ENCODE peak calls at places on chromosomes 4 and X, in six cellular contexts. One of them, this sample, is unnamed.

GRCh38 chr4:138938371-138938699 is 77.2 kb upstream of the NOCT start:
- DNase-seq in K562: peak
- DNase-seq in HCT116: peak
- DNase-seq in H1: no peak
- DNase-seq in GM12878: no peak
- DNase-seq in HepG2: peak
- DNase-seq in this sample: peak

GRCh38 chr4:28226962-28227361 is 1366.3 kb downstream of the STIM2 start:
- DNase-seq in GM12878: no peak
- DNase-seq in HepG2: no peak
- DNase-seq in HCT116: no peak
- DNase-seq in K562: no peak
- DNase-seq in H1: no peak
- DNase-seq in this sample: no peak

GRCh38 chrX:28847423-28847822 is 260.2 kb downstream of the IL1RAPL1 start:
- DNase-seq in HepG2: no peak
- DNase-seq in H1: no peak
- DNase-seq in K562: no peak
- DNase-seq in HCT116: peak
- DNase-seq in GM12878: no peak
- DNase-seq in this sample: no peak

GRCh38 chr4:182885738-182886077 is 31.5 kb downstream of the DCTD start:
- DNase-seq in HepG2: no peak
- DNase-seq in GM12878: no peak
- DNase-seq in HCT116: no peak
- DNase-seq in K562: no peak
- DNase-seq in H1: no peak
- DNase-seq in this sample: no peak

GRCh38 chrX:33204889-33205288 is 6.5 kb downstream of the DMD start:
- DNase-seq in HepG2: no peak
- DNase-seq in GM12878: no peak
- DNase-seq in HCT116: no peak
- DNase-seq in K562: no peak
- DNase-seq in H1: no peak
- DNase-seq in this sample: no peak

GRCh38 chr4:172900880-172901279 is 267.7 kb upstream of the GALNT7 start:
- DNase-seq in GM12878: no peak
- DNase-seq in HepG2: no peak
- DNase-seq in K562: no peak
- DNase-seq in H1: no peak
- DNase-seq in HCT116: no peak
- DNase-seq in this sample: no peak

GRCh38 chr4:74638689-74639088 is 155.6 kb downstream of the BTC start:
- DNase-seq in H1: no peak
- DNase-seq in K562: no peak
- DNase-seq in HCT116: no peak
- DNase-seq in HepG2: no peak
- DNase-seq in GM12878: no peak
- DNase-seq in this sample: no peak

GRCh38 chr4:148443550-148444295 is 1.5 kb upstream of the NR3C2 start:
- DNase-seq in HepG2: no peak
- DNase-seq in HCT116: no peak
- DNase-seq in GM12878: no peak
- DNase-seq in H1: no peak
- DNase-seq in K562: no peak
- DNase-seq in this sample: no peak

GRCh38 chr4:40232610-40233009 is 35.8 kb downstream of the RHOH start:
- DNase-seq in K562: no peak
- DNase-seq in HCT116: no peak
- DNase-seq in GM12878: no peak
- DNase-seq in HepG2: no peak
- DNase-seq in H1: no peak
- DNase-seq in this sample: no peak

GRCh38 chrX:151984328-151984727 is 9.9 kb upstream of the GABRE start:
- DNase-seq in HepG2: peak
- DNase-seq in GM12878: no peak
- DNase-seq in H1: no peak
- DNase-seq in HCT116: no peak
- DNase-seq in K562: no peak
- DNase-seq in this sample: no peak

GRCh38 chrX:120517936-120518335 is 42.8 kb downstream of the CUL4B start:
- DNase-seq in K562: no peak
- DNase-seq in H1: no peak
- DNase-seq in HCT116: no peak
- DNase-seq in GM12878: no peak
- DNase-seq in HepG2: no peak
- DNase-seq in this sample: no peak

GRCh38 chr4:79695848-79696247 is 287.8 kb upstream of the GK2 start:
- DNase-seq in GM12878: no peak
- DNase-seq in HepG2: no peak
- DNase-seq in H1: no peak
- DNase-seq in K562: no peak
- DNase-seq in HCT116: no peak
- DNase-seq in this sample: no peak

GRCh38 chr4:188984518-188984917 is 845.3 kb downstream of the TRIML1 start:
- DNase-seq in GM12878: no peak
- DNase-seq in K562: no peak
- DNase-seq in H1: no peak
- DNase-seq in HCT116: no peak
- DNase-seq in HepG2: no peak
- DNase-seq in this sample: no peak

GRCh38 chr4:82784615-82785247 is 13.9 kb downstream of the SCD5 start:
- DNase-seq in K562: no peak
- DNase-seq in HepG2: no peak
- DNase-seq in HCT116: no peak
- DNase-seq in H1: no peak
- DNase-seq in GM12878: no peak
- DNase-seq in this sample: no peak

DNA sequence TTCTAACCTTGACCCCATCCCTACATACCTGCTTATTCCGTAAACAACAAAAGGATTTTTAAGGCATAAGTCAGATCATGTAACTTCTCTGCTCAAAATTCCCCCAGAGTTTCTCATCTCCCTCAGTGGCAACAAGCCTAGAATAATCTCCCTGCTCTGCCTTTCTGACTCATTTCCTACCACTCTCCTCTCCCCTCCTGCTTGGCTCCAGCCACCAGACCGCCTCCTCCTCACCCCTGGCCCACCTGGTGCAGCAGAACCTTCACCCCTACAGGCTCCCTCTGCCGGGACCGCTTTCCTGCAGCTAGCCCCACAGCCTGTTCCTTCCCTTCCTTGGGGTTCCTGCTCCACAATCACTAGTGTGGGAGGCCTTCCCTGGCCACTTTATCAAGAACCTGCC is 32.1 kb downstream of the TSPAN5 start:
- DNase-seq in K562: no peak
- DNase-seq in HepG2: no peak
- DNase-seq in GM12878: no peak
- DNase-seq in HCT116: peak
- DNase-seq in H1: peak
- DNase-seq in this sample: no peak
- H3K9ac ChIP-seq in K562: no peak
- H3K9ac ChIP-seq in HepG2: no peak
- H3K9ac ChIP-seq in GM12878: no peak
- H3K9ac ChIP-seq in HCT116: peak
- H3K9ac ChIP-seq in H1: no peak
- H3K9ac ChIP-seq in this sample: no peak

GRCh38 chr4:164871673-164872072 is 5.3 kb upstream of the APELA start:
- DNase-seq in H1: no peak
- DNase-seq in HCT116: no peak
- DNase-seq in K562: no peak
- DNase-seq in GM12878: no peak
- DNase-seq in HepG2: no peak
- DNase-seq in this sample: no peak
- H3K4me3 ChIP-seq in H1: no peak
- H3K4me3 ChIP-seq in HCT116: no peak
- H3K4me3 ChIP-seq in K562: no peak
- H3K4me3 ChIP-seq in GM12878: no peak
- H3K4me3 ChIP-seq in HepG2: no peak
- H3K4me3 ChIP-seq in this sample: no peak

DNA sequence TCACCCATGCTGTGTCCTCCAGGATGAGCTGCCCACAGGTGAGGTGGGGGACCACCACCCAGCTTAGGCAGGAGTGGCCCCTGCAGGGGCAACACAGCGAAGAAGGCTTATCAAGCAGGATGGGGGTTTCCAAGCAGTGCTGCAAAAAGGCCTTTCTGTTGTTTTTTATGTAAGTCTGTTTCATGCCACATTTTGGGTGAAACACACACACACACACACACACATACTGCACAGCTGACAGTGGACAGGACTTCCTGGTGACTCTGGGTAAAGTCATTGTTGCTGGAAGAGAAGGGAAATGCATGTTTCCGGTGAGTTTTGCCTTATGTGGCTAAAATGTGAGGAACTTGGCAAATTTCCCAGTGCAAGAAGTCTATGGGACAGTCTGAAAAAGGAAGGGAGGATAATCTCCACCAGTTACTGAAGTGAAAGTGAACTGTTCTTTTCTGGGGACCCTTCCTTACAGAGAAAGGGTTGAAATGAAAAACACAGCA is 119.2 kb downstream of the IRF2 start:
- DNase-seq in GM12878: peak
- DNase-seq in K562: peak
- DNase-seq in HCT116: peak
- DNase-seq in H1: no peak
- DNase-seq in HepG2: peak
- DNase-seq in this sample: no peak
- TF ChIP-seq ZNF274 in GM12878: no peak
- TF ChIP-seq ZNF274 in K562: no peak
- TF ChIP-seq ZNF274 in HCT116: no peak
- TF ChIP-seq ZNF274 in H1: no peak
- TF ChIP-seq ZNF274 in HepG2: no peak
- TF ChIP-seq ZNF274 in this sample: no peak

DNA sequence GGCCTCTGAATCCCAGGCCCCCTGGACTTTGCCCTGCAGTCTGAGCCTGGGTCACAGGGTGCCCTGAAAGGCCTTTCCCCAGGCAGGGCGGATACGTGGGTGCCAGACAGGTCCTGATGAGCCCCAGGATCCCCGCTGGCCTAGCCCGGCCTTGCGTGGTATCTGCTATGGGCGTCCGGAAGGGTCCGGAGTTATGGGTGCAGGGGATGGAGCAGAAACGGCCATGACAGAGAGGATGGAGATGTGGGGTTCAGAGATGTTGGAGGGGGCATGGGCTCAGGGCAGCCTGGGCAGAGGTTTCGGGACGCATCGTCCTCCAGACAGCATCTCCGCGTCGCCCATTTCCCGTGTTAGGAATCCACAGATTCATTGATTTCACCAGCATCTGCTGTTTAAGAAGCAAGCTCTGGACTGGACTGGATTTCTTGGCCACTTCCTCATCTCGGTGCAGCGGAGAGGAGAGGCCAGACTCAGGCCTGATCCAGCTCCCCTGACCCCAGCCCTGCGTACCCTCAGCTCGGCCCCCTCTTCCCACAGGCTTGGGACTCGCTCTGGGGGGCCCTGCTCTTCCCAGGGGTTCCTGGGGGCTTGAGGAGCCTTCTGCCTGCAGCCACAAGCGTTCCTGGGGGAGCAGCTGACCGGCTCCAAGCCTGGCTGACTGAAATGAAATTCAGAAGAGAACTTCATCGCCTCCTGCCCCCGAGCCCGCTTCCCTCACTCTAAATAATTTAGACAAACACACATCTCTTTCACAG is 86.9 kb upstream of the ADRA2C start:
- DNase-seq in HCT116: no peak
- DNase-seq in HepG2: no peak
- DNase-seq in GM12878: no peak
- DNase-seq in K562: no peak
- DNase-seq in H1: no peak
- DNase-seq in this sample: no peak
- H3K9ac ChIP-seq in HCT116: no peak
- H3K9ac ChIP-seq in HepG2: no peak
- H3K9ac ChIP-seq in GM12878: no peak
- H3K9ac ChIP-seq in K562: no peak
- H3K9ac ChIP-seq in H1: no peak
- H3K9ac ChIP-seq in this sample: no peak

DNA sequence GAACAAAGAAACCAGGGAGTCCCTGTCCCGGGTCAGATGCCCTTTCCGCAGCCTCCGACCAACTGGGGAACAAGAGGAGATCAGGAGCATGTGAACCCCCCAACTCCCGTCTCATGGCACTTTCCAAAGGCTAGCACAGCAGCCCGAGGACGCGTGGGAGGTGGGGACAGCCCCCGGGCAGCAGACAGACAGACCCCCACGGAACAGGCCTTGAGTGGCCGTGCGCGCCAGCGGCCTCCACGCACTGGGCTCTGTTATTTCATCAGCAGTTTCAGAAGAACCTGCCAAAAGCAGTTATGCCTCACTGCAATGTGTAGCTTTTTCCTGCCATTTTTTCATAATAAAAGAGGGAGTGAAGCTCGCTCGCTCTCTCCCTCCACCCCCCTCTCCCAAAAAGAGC is 349 bp upstream of the FGF16 start:
- DNase-seq in H1: no peak
- DNase-seq in HepG2: no peak
- DNase-seq in HCT116: no peak
- DNase-seq in GM12878: no peak
- DNase-seq in K562: no peak
- DNase-seq in this sample: no peak
- H3K4me3 ChIP-seq in H1: peak
- H3K4me3 ChIP-seq in HepG2: no peak
- H3K4me3 ChIP-seq in HCT116: no peak
- H3K4me3 ChIP-seq in GM12878: no peak
- H3K4me3 ChIP-seq in K562: no peak
- H3K4me3 ChIP-seq in this sample: peak

DNA sequence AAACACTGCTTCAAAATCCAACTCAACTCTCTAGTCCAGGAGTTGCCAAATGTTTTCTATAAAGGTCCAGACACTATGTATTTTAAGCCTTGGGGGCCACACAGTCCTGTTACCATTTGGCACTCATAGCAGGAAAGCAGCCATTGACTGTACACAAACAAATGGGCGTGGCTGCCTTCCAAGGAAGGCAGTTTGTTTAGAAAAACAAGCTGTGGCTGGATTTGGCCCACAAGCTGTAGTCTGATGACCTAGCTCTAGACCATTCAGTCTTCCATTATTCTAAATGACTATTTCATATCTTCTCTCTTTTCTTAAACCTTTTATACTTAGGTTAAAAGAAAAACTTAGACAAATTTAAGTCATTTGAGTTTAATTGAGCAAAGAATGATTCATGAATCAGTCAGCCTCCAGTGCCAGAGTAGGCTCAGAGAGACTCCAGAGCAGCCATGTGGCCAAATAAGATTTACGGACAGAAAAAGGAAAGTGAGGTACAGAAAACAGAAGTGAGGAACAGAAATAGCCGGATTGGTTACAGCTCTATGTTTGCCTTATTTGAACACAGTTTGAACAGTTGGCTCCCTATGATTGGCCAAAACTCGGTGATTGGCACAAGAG is 825.8 kb upstream of the LCORL start:
- DNase-seq in GM12878: no peak
- DNase-seq in HCT116: no peak
- DNase-seq in HepG2: no peak
- DNase-seq in H1: no peak
- DNase-seq in K562: no peak
- DNase-seq in this sample: no peak
- TF ChIP-seq ZNF274 in GM12878: no peak
- TF ChIP-seq ZNF274 in HCT116: no peak
- TF ChIP-seq ZNF274 in HepG2: no peak
- TF ChIP-seq ZNF274 in H1: no peak
- TF ChIP-seq ZNF274 in K562: no peak
- TF ChIP-seq ZNF274 in this sample: no peak